ENCODE peak calls at places on chromosomes 11 and 22, in six cellular contexts. One of them, this sample, is unnamed.
A peak's percentile ranks its signal among the peaks of the same experiment; 100 is the strongest.

GRCh38 chr11:31059529-31059928 is 310.0 kb downstream of the DCDC1 start:
- DNase-seq in AG04450: no peak
- DNase-seq in left lung: no peak
- DNase-seq in bronchial epithelial cell: no peak
- DNase-seq in endothelial cell of umbilical vein: no peak
- DNase-seq in fibroblast of lung: no peak
- DNase-seq in this sample: no peak

GRCh38 chr22:19058713-19059451 is 63.3 kb downstream of the DGCR2 start:
- DNase-seq in left lung: no peak
- DNase-seq in bronchial epithelial cell: no peak
- DNase-seq in AG04450: no peak
- DNase-seq in fibroblast of lung: no peak
- DNase-seq in endothelial cell of umbilical vein: no peak
- DNase-seq in this sample: no peak

GRCh38 chr11:128260398-128260797 is 327.0 kb downstream of the ETS1 start:
- DNase-seq in AG04450: no peak
- DNase-seq in bronchial epithelial cell: no peak
- DNase-seq in left lung: no peak
- DNase-seq in endothelial cell of umbilical vein: no peak
- DNase-seq in fibroblast of lung: peak; percentile 28
- DNase-seq in this sample: no peak

GRCh38 chr11:1881442-1882264 is 10.0 kb downstream of the PRR33 start:
- DNase-seq in endothelial cell of umbilical vein: no peak
- DNase-seq in left lung: peak; percentile 84
- DNase-seq in bronchial epithelial cell: no peak
- DNase-seq in fibroblast of lung: no peak
- DNase-seq in AG04450: no peak
- DNase-seq in this sample: peak; percentile 66

GRCh38 chr11:2581931-2582435 is 117.8 kb downstream of the KCNQ1OT1 start:
- DNase-seq in bronchial epithelial cell: no peak
- DNase-seq in AG04450: no peak
- DNase-seq in left lung: peak; percentile 80
- DNase-seq in fibroblast of lung: no peak
- DNase-seq in endothelial cell of umbilical vein: no peak
- DNase-seq in this sample: peak; percentile 93

GRCh38 chr11:44886765-44887164 is 63.9 kb downstream of the TP53I11 start:
- DNase-seq in endothelial cell of umbilical vein: peak; percentile 10
- DNase-seq in AG04450: peak; percentile 52
- DNase-seq in left lung: no peak
- DNase-seq in bronchial epithelial cell: no peak
- DNase-seq in fibroblast of lung: peak; percentile 51
- DNase-seq in this sample: no peak

GRCh38 chr11:89235976-89236375 is 58.3 kb downstream of the TYR start:
- DNase-seq in AG04450: no peak
- DNase-seq in endothelial cell of umbilical vein: no peak
- DNase-seq in left lung: no peak
- DNase-seq in bronchial epithelial cell: no peak
- DNase-seq in fibroblast of lung: no peak
- DNase-seq in this sample: no peak

GRCh38 chr11:69825037-69825834 is 6.0 kb upstream of the FGF3 start:
- DNase-seq in bronchial epithelial cell: no peak
- DNase-seq in fibroblast of lung: no peak
- DNase-seq in endothelial cell of umbilical vein: no peak
- DNase-seq in left lung: no peak
- DNase-seq in AG04450: no peak
- DNase-seq in this sample: peak; percentile 68

GRCh38 chr11:71218789-71219499 is 33.4 kb downstream of the SHANK2 start:
- DNase-seq in AG04450: no peak
- DNase-seq in left lung: no peak
- DNase-seq in bronchial epithelial cell: no peak
- DNase-seq in fibroblast of lung: no peak
- DNase-seq in endothelial cell of umbilical vein: no peak
- DNase-seq in this sample: peak; percentile 29

GRCh38 chr11:62242021-62242420 is at the start of gene SCGB1D2:
- DNase-seq in AG04450: no peak
- DNase-seq in fibroblast of lung: no peak
- DNase-seq in bronchial epithelial cell: peak; percentile 44
- DNase-seq in endothelial cell of umbilical vein: no peak
- DNase-seq in left lung: no peak
- DNase-seq in this sample: no peak

GRCh38 chr11:34331329-34331728 is 26.5 kb downstream of the ABTB2 start:
- DNase-seq in AG04450: no peak
- DNase-seq in bronchial epithelial cell: peak; percentile 13
- DNase-seq in left lung: no peak
- DNase-seq in endothelial cell of umbilical vein: no peak
- DNase-seq in fibroblast of lung: peak; percentile 68
- DNase-seq in this sample: no peak

GRCh38 chr11:130213143-130213978 is 53.8 kb downstream of the ST14 start:
- DNase-seq in left lung: peak; percentile 95
- DNase-seq in bronchial epithelial cell: peak; percentile 11
- DNase-seq in fibroblast of lung: peak; percentile 9
- DNase-seq in endothelial cell of umbilical vein: peak; percentile 40
- DNase-seq in AG04450: no peak
- DNase-seq in this sample: no peak

GRCh38 chr11:34948721-34949120 is 32.3 kb downstream of the PDHX start:
- DNase-seq in bronchial epithelial cell: no peak
- DNase-seq in endothelial cell of umbilical vein: no peak
- DNase-seq in fibroblast of lung: peak; percentile 32
- DNase-seq in AG04450: no peak
- DNase-seq in left lung: no peak
- DNase-seq in this sample: no peak

GRCh38 chr11:128692750-128693578 is 908 bp upstream of the FLI1 start:
- DNase-seq in AG04450: no peak
- DNase-seq in left lung: peak; percentile 89
- DNase-seq in fibroblast of lung: peak; percentile 37
- DNase-seq in bronchial epithelial cell: no peak
- DNase-seq in endothelial cell of umbilical vein: no peak
- DNase-seq in this sample: no peak

GRCh38 chr11:3824714-3825472 is 15.9 kb downstream of the RHOG start:
- DNase-seq in left lung: peak; percentile 85
- DNase-seq in endothelial cell of umbilical vein: peak; percentile 44
- DNase-seq in bronchial epithelial cell: peak; percentile 46
- DNase-seq in AG04450: no peak
- DNase-seq in fibroblast of lung: no peak
- DNase-seq in this sample: no peak

GRCh38 chr11:2531277-2531986 is 86.6 kb downstream of the KCNQ1 start:
- DNase-seq in endothelial cell of umbilical vein: peak; percentile 53
- DNase-seq in fibroblast of lung: peak; percentile 46
- DNase-seq in AG04450: peak; percentile 20
- DNase-seq in bronchial epithelial cell: peak; percentile 14
- DNase-seq in left lung: peak; percentile 93
- DNase-seq in this sample: peak; percentile 81

GRCh38 chr11:125128450-125128849 is 17.0 kb upstream of the TMEM218 start:
- DNase-seq in AG04450: peak; percentile 67
- DNase-seq in left lung: no peak
- DNase-seq in endothelial cell of umbilical vein: no peak
- DNase-seq in fibroblast of lung: peak; percentile 87
- DNase-seq in bronchial epithelial cell: peak; percentile 69
- DNase-seq in this sample: no peak

GRCh38 chr22:37777122-37777687 is 30.5 kb upstream of the GCAT start:
- DNase-seq in AG04450: peak; percentile 55
- DNase-seq in endothelial cell of umbilical vein: no peak
- DNase-seq in bronchial epithelial cell: peak; percentile 97
- DNase-seq in fibroblast of lung: peak; percentile 82
- DNase-seq in left lung: no peak
- DNase-seq in this sample: no peak

DNA sequence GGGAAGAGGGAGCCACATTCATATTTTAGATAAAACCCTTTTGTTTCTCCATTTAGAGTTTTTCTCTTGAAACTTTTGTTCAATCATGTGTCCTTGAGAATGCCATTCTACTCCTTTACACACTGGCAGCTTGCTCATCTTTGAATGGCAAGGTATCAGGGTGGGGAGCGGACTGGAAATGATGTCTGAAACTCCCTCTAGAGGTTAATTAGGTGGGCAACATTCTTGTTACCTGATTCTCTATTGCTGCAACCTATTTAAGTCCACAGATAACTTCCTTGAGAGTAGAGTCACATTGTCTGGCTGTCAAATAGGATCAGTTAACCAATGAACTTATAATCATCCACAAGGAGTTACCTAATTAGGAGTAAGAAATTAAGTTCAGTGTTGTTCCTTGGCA is 533.6 kb upstream of the API5 start:
- DNase-seq in bronchial epithelial cell: no peak
- DNase-seq in fibroblast of lung: no peak
- DNase-seq in endothelial cell of umbilical vein: no peak
- DNase-seq in AG04450: no peak
- DNase-seq in left lung: no peak
- DNase-seq in this sample: no peak
- TF ChIP-seq CTCF in bronchial epithelial cell: no peak
- TF ChIP-seq CTCF in fibroblast of lung: no peak
- TF ChIP-seq CTCF in endothelial cell of umbilical vein: no peak
- TF ChIP-seq CTCF in AG04450: no peak
- TF ChIP-seq CTCF in left lung: no peak
- TF ChIP-seq CTCF in this sample: no peak

GRCh38 chr22:33124471-33124870 is 66.3 kb upstream of the SYN3 start:
- DNase-seq in AG04450: no peak
- DNase-seq in endothelial cell of umbilical vein: no peak
- DNase-seq in left lung: no peak
- DNase-seq in fibroblast of lung: no peak
- DNase-seq in bronchial epithelial cell: no peak
- DNase-seq in this sample: no peak

GRCh38 chr22:33129621-33130020 is 71.4 kb upstream of the SYN3 start:
- DNase-seq in endothelial cell of umbilical vein: no peak
- DNase-seq in AG04450: no peak
- DNase-seq in fibroblast of lung: no peak
- DNase-seq in bronchial epithelial cell: no peak
- DNase-seq in left lung: no peak
- DNase-seq in this sample: no peak

GRCh38 chr22:33130473-33130872 is 72.3 kb upstream of the SYN3 start:
- DNase-seq in left lung: no peak
- DNase-seq in endothelial cell of umbilical vein: no peak
- DNase-seq in bronchial epithelial cell: no peak
- DNase-seq in fibroblast of lung: no peak
- DNase-seq in AG04450: no peak
- DNase-seq in this sample: no peak

DNA sequence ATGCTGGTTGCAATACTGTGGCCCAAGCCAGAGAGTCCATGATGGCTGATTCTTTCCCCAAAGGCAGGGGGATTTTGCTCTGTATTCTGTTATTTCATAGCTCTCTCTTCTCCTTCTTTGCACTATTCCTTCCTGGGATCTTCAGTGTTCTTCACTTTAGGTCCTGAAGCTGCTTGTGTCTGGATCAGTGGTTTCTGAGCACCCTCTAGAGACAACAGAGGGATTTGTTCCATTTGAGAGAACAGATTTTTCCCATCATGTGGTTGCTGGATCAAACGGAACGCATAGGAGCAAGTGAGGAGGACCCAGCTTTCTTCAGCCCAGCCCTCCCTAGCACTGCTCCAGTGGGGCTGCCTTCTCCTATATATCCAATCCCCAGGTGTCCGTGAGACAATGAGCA is 68.7 kb upstream of the SYN3 start:
- DNase-seq in bronchial epithelial cell: peak; percentile 48
- DNase-seq in left lung: no peak
- DNase-seq in endothelial cell of umbilical vein: no peak
- DNase-seq in AG04450: no peak
- DNase-seq in fibroblast of lung: no peak
- DNase-seq in this sample: no peak
- TF ChIP-seq CTCF in bronchial epithelial cell: peak; percentile 41
- TF ChIP-seq CTCF in left lung: no peak
- TF ChIP-seq CTCF in endothelial cell of umbilical vein: no peak
- TF ChIP-seq CTCF in AG04450: no peak
- TF ChIP-seq CTCF in fibroblast of lung: no peak
- TF ChIP-seq CTCF in this sample: peak; percentile 14

GRCh38 chr11:13486926-13487660 is 8.7 kb downstream of the PTH start:
- DNase-seq in AG04450: no peak
- DNase-seq in left lung: peak; percentile 90
- DNase-seq in endothelial cell of umbilical vein: peak; percentile 40
- DNase-seq in bronchial epithelial cell: peak; percentile 21
- DNase-seq in fibroblast of lung: peak; percentile 9
- DNase-seq in this sample: no peak
- TF ChIP-seq CTCF in AG04450: peak; percentile 8
- TF ChIP-seq CTCF in left lung: peak; percentile 18
- TF ChIP-seq CTCF in endothelial cell of umbilical vein: peak; percentile 69
- TF ChIP-seq CTCF in bronchial epithelial cell: peak; percentile 67
- TF ChIP-seq CTCF in fibroblast of lung: peak; percentile 25
- TF ChIP-seq CTCF in this sample: peak; percentile 41

DNA sequence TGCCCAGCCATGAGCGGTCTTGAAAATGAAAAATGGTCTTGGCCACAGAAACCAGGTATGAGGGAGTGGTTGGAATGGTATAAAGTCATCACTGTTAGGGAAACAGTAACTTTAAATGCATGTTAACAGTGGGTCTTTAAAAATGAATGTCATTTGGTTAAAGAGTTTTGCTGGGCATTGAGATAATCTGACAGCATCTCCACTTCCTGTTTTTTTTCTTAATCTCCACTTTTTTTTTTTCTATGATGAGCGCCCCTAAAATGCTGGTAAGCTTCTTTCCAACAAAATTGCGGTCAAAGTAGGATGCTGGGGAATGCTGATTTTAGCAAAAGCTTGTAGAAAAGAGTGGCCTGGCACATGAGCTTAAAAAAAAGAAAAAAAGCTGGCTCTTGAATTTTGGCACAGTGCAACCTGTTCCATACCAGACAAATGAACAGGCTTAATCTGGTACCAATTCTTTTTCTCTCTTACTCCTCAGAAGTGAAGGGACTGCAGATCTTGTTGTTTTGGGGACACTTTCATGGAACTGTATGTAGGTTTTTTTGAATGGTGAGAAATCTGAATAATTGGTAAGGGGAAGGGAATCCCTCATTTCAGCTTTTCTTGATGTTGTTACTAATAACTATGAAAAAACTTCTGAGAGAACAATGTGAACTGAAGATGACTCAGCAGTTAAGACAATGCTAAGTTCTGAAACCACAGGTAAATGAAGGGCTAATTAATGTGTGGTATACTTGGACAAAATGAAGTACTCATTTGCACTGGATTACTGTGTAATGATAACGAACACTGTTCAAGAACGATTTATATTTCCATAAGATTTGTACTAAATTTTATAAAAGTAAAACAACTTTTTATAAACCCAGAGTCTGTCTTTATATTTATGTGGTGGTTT is 3.1 kb upstream of the ARHGEF12 start:
- DNase-seq in AG04450: no peak
- DNase-seq in endothelial cell of umbilical vein: no peak
- DNase-seq in bronchial epithelial cell: no peak
- DNase-seq in fibroblast of lung: peak; percentile 12
- DNase-seq in left lung: no peak
- DNase-seq in this sample: no peak
- TF ChIP-seq CTCF in AG04450: no peak
- TF ChIP-seq CTCF in endothelial cell of umbilical vein: no peak
- TF ChIP-seq CTCF in bronchial epithelial cell: no peak
- TF ChIP-seq CTCF in fibroblast of lung: no peak
- TF ChIP-seq CTCF in left lung: no peak
- TF ChIP-seq CTCF in this sample: no peak